ENCODE peak calls at places on chromosome 10, in nine cellular contexts. One of them, this sample, is unnamed.

GRCh38 chr10:97151307-97151914 is 34.3 kb downstream of the SLIT1 start:
- DNase-seq in activated CD4-positive, alpha-beta T cell treated with anti-CD3 and anti-CD28 coated beads, Interleukin-2, amount 50 U/mL, for 48 hours: no peak
- DNase-seq in central memory CD8-positive, alpha-beta T cell: no peak
- DNase-seq in NCI-H1436 treated with DMSO at 0.1 percent for 48 hours: no peak
- DNase-seq in NCI-H2171: no peak
- DNase-seq in stimulated activated CD4-positive, alpha-beta T cell treated with anti-CD3 and anti-CD28 coated beads, Interleukin-1b, Interleukin-23, amount 100 ng/mL, for 1 hour: no peak
- DNase-seq in spleen: no peak
- DNase-seq in GM04503: no peak
- DNase-seq in brain microvascular endothelial cell: no peak
- DNase-seq in this sample: no peak

GRCh38 chr10:4686644-4686996 is 139.4 kb upstream of the AKR1E2 start:
- DNase-seq in activated CD4-positive, alpha-beta T cell treated with anti-CD3 and anti-CD28 coated beads, Interleukin-2, amount 50 U/mL, for 48 hours: peak
- DNase-seq in central memory CD8-positive, alpha-beta T cell: no peak
- DNase-seq in NCI-H1436 treated with DMSO at 0.1 percent for 48 hours: no peak
- DNase-seq in NCI-H2171: no peak
- DNase-seq in stimulated activated CD4-positive, alpha-beta T cell treated with anti-CD3 and anti-CD28 coated beads, Interleukin-1b, Interleukin-23, amount 100 ng/mL, for 1 hour: no peak
- DNase-seq in spleen: no peak
- DNase-seq in GM04503: no peak
- DNase-seq in brain microvascular endothelial cell: peak
- DNase-seq in this sample: no peak

GRCh38 chr10:30219977-30220751 is 128.9 kb downstream of the MTPAP start:
- DNase-seq in activated CD4-positive, alpha-beta T cell treated with anti-CD3 and anti-CD28 coated beads, Interleukin-2, amount 50 U/mL, for 48 hours: no peak
- DNase-seq in central memory CD8-positive, alpha-beta T cell: no peak
- DNase-seq in NCI-H1436 treated with DMSO at 0.1 percent for 48 hours: no peak
- DNase-seq in NCI-H2171: no peak
- DNase-seq in stimulated activated CD4-positive, alpha-beta T cell treated with anti-CD3 and anti-CD28 coated beads, Interleukin-1b, Interleukin-23, amount 100 ng/mL, for 1 hour: no peak
- DNase-seq in spleen: no peak
- DNase-seq in GM04503: no peak
- DNase-seq in brain microvascular endothelial cell: peak
- DNase-seq in this sample: no peak

GRCh38 chr10:118522791-118523498 is 72.5 kb downstream of the PRLHR start:
- DNase-seq in activated CD4-positive, alpha-beta T cell treated with anti-CD3 and anti-CD28 coated beads, Interleukin-2, amount 50 U/mL, for 48 hours: no peak
- DNase-seq in central memory CD8-positive, alpha-beta T cell: no peak
- DNase-seq in NCI-H1436 treated with DMSO at 0.1 percent for 48 hours: no peak
- DNase-seq in NCI-H2171: no peak
- DNase-seq in stimulated activated CD4-positive, alpha-beta T cell treated with anti-CD3 and anti-CD28 coated beads, Interleukin-1b, Interleukin-23, amount 100 ng/mL, for 1 hour: no peak
- DNase-seq in spleen: no peak
- DNase-seq in GM04503: no peak
- DNase-seq in brain microvascular endothelial cell: peak
- DNase-seq in this sample: no peak

GRCh38 chr10:36358736-36359135 is 716.6 kb upstream of the FZD8 start:
- DNase-seq in activated CD4-positive, alpha-beta T cell treated with anti-CD3 and anti-CD28 coated beads, Interleukin-2, amount 50 U/mL, for 48 hours: no peak
- DNase-seq in central memory CD8-positive, alpha-beta T cell: no peak
- DNase-seq in NCI-H1436 treated with DMSO at 0.1 percent for 48 hours: no peak
- DNase-seq in NCI-H2171: no peak
- DNase-seq in stimulated activated CD4-positive, alpha-beta T cell treated with anti-CD3 and anti-CD28 coated beads, Interleukin-1b, Interleukin-23, amount 100 ng/mL, for 1 hour: no peak
- DNase-seq in spleen: no peak
- DNase-seq in GM04503: no peak
- DNase-seq in brain microvascular endothelial cell: no peak
- DNase-seq in this sample: no peak

GRCh38 chr10:71981868-71982230 is 17.7 kb downstream of the CHST3 start:
- DNase-seq in activated CD4-positive, alpha-beta T cell treated with anti-CD3 and anti-CD28 coated beads, Interleukin-2, amount 50 U/mL, for 48 hours: no peak
- DNase-seq in central memory CD8-positive, alpha-beta T cell: no peak
- DNase-seq in NCI-H1436 treated with DMSO at 0.1 percent for 48 hours: no peak
- DNase-seq in NCI-H2171: no peak
- DNase-seq in stimulated activated CD4-positive, alpha-beta T cell treated with anti-CD3 and anti-CD28 coated beads, Interleukin-1b, Interleukin-23, amount 100 ng/mL, for 1 hour: no peak
- DNase-seq in spleen: peak
- DNase-seq in GM04503: no peak
- DNase-seq in brain microvascular endothelial cell: no peak
- DNase-seq in this sample: no peak

GRCh38 chr10:23869996-23870395 is 338.9 kb upstream of the KIAA1217 start:
- DNase-seq in activated CD4-positive, alpha-beta T cell treated with anti-CD3 and anti-CD28 coated beads, Interleukin-2, amount 50 U/mL, for 48 hours: no peak
- DNase-seq in central memory CD8-positive, alpha-beta T cell: no peak
- DNase-seq in NCI-H1436 treated with DMSO at 0.1 percent for 48 hours: no peak
- DNase-seq in NCI-H2171: no peak
- DNase-seq in stimulated activated CD4-positive, alpha-beta T cell treated with anti-CD3 and anti-CD28 coated beads, Interleukin-1b, Interleukin-23, amount 100 ng/mL, for 1 hour: no peak
- DNase-seq in spleen: no peak
- DNase-seq in GM04503: no peak
- DNase-seq in brain microvascular endothelial cell: no peak
- DNase-seq in this sample: no peak

GRCh38 chr10:100725869-100726426 is 19.4 kb upstream of the PAX2 start:
- DNase-seq in activated CD4-positive, alpha-beta T cell treated with anti-CD3 and anti-CD28 coated beads, Interleukin-2, amount 50 U/mL, for 48 hours: no peak
- DNase-seq in central memory CD8-positive, alpha-beta T cell: no peak
- DNase-seq in NCI-H1436 treated with DMSO at 0.1 percent for 48 hours: no peak
- DNase-seq in NCI-H2171: no peak
- DNase-seq in stimulated activated CD4-positive, alpha-beta T cell treated with anti-CD3 and anti-CD28 coated beads, Interleukin-1b, Interleukin-23, amount 100 ng/mL, for 1 hour: no peak
- DNase-seq in spleen: peak
- DNase-seq in GM04503: no peak
- DNase-seq in brain microvascular endothelial cell: no peak
- DNase-seq in this sample: no peak

GRCh38 chr10:4730998-4731397 is 95.0 kb upstream of the AKR1E2 start:
- DNase-seq in activated CD4-positive, alpha-beta T cell treated with anti-CD3 and anti-CD28 coated beads, Interleukin-2, amount 50 U/mL, for 48 hours: no peak
- DNase-seq in central memory CD8-positive, alpha-beta T cell: no peak
- DNase-seq in NCI-H1436 treated with DMSO at 0.1 percent for 48 hours: no peak
- DNase-seq in NCI-H2171: no peak
- DNase-seq in stimulated activated CD4-positive, alpha-beta T cell treated with anti-CD3 and anti-CD28 coated beads, Interleukin-1b, Interleukin-23, amount 100 ng/mL, for 1 hour: no peak
- DNase-seq in spleen: no peak
- DNase-seq in GM04503: no peak
- DNase-seq in brain microvascular endothelial cell: no peak
- DNase-seq in this sample: no peak

GRCh38 chr10:48333856-48334255 is 27.4 kb downstream of the MAPK8 start:
- DNase-seq in activated CD4-positive, alpha-beta T cell treated with anti-CD3 and anti-CD28 coated beads, Interleukin-2, amount 50 U/mL, for 48 hours: no peak
- DNase-seq in central memory CD8-positive, alpha-beta T cell: no peak
- DNase-seq in NCI-H1436 treated with DMSO at 0.1 percent for 48 hours: no peak
- DNase-seq in NCI-H2171: no peak
- DNase-seq in stimulated activated CD4-positive, alpha-beta T cell treated with anti-CD3 and anti-CD28 coated beads, Interleukin-1b, Interleukin-23, amount 100 ng/mL, for 1 hour: no peak
- DNase-seq in spleen: no peak
- DNase-seq in GM04503: no peak
- DNase-seq in brain microvascular endothelial cell: no peak
- DNase-seq in this sample: no peak

GRCh38 chr10:127441350-127442219 is 107.5 kb upstream of the NPS start:
- DNase-seq in activated CD4-positive, alpha-beta T cell treated with anti-CD3 and anti-CD28 coated beads, Interleukin-2, amount 50 U/mL, for 48 hours: no peak
- DNase-seq in central memory CD8-positive, alpha-beta T cell: no peak
- DNase-seq in NCI-H1436 treated with DMSO at 0.1 percent for 48 hours: no peak
- DNase-seq in NCI-H2171: no peak
- DNase-seq in stimulated activated CD4-positive, alpha-beta T cell treated with anti-CD3 and anti-CD28 coated beads, Interleukin-1b, Interleukin-23, amount 100 ng/mL, for 1 hour: no peak
- DNase-seq in spleen: peak
- DNase-seq in GM04503: no peak
- DNase-seq in brain microvascular endothelial cell: no peak
- DNase-seq in this sample: no peak

GRCh38 chr10:3666525-3667302 is 118.3 kb downstream of the KLF6 start:
- DNase-seq in activated CD4-positive, alpha-beta T cell treated with anti-CD3 and anti-CD28 coated beads, Interleukin-2, amount 50 U/mL, for 48 hours: peak
- DNase-seq in central memory CD8-positive, alpha-beta T cell: no peak
- DNase-seq in NCI-H1436 treated with DMSO at 0.1 percent for 48 hours: no peak
- DNase-seq in NCI-H2171: no peak
- DNase-seq in stimulated activated CD4-positive, alpha-beta T cell treated with anti-CD3 and anti-CD28 coated beads, Interleukin-1b, Interleukin-23, amount 100 ng/mL, for 1 hour: no peak
- DNase-seq in spleen: peak
- DNase-seq in GM04503: no peak
- DNase-seq in brain microvascular endothelial cell: no peak
- DNase-seq in this sample: no peak

GRCh38 chr10:97686962-97687784 is at the start of gene AVPI1:
- DNase-seq in activated CD4-positive, alpha-beta T cell treated with anti-CD3 and anti-CD28 coated beads, Interleukin-2, amount 50 U/mL, for 48 hours: peak
- DNase-seq in central memory CD8-positive, alpha-beta T cell: peak
- DNase-seq in NCI-H1436 treated with DMSO at 0.1 percent for 48 hours: peak
- DNase-seq in NCI-H2171: peak
- DNase-seq in stimulated activated CD4-positive, alpha-beta T cell treated with anti-CD3 and anti-CD28 coated beads, Interleukin-1b, Interleukin-23, amount 100 ng/mL, for 1 hour: peak
- DNase-seq in spleen: peak
- DNase-seq in GM04503: peak
- DNase-seq in brain microvascular endothelial cell: peak
- DNase-seq in this sample: peak

GRCh38 chr10:125016611-125017202 is 74.8 kb downstream of the ZRANB1 start:
- DNase-seq in activated CD4-positive, alpha-beta T cell treated with anti-CD3 and anti-CD28 coated beads, Interleukin-2, amount 50 U/mL, for 48 hours: no peak
- DNase-seq in central memory CD8-positive, alpha-beta T cell: no peak
- DNase-seq in NCI-H1436 treated with DMSO at 0.1 percent for 48 hours: no peak
- DNase-seq in NCI-H2171: no peak
- DNase-seq in stimulated activated CD4-positive, alpha-beta T cell treated with anti-CD3 and anti-CD28 coated beads, Interleukin-1b, Interleukin-23, amount 100 ng/mL, for 1 hour: no peak
- DNase-seq in spleen: no peak
- DNase-seq in GM04503: no peak
- DNase-seq in brain microvascular endothelial cell: no peak
- DNase-seq in this sample: no peak

GRCh38 chr10:90652519-90652918 is 205.3 kb downstream of the HTR7 start:
- DNase-seq in activated CD4-positive, alpha-beta T cell treated with anti-CD3 and anti-CD28 coated beads, Interleukin-2, amount 50 U/mL, for 48 hours: no peak
- DNase-seq in central memory CD8-positive, alpha-beta T cell: no peak
- DNase-seq in NCI-H1436 treated with DMSO at 0.1 percent for 48 hours: no peak
- DNase-seq in NCI-H2171: no peak
- DNase-seq in stimulated activated CD4-positive, alpha-beta T cell treated with anti-CD3 and anti-CD28 coated beads, Interleukin-1b, Interleukin-23, amount 100 ng/mL, for 1 hour: no peak
- DNase-seq in spleen: no peak
- DNase-seq in GM04503: no peak
- DNase-seq in brain microvascular endothelial cell: peak
- DNase-seq in this sample: no peak